ENCODE peak calls at places on chromosome 12, in four cellular contexts. E is T-helper 2 cell, J is NCI-H2029, I is globus pallidus. O is an unnamed sample.

GRCh38 chr12:115374480-115375187 is 690.7 kb upstream of the TBX3 start:
- DNase-seq in I (no peak), E (no peak), J (no peak), O (no peak)

GRCh38 chr12:110582286-110583136 is 607 bp downstream of the PPTC7 start:
- DNase-seq in J (peak; percentile 48), E (peak; percentile 65), I (peak; percentile 52), O (no peak)

GRCh38 chr12:121053706-121054105 is 14.7 kb upstream of the OASL start:
- DNase-seq in I (no peak), E (no peak), J (no peak), O (no peak)

GRCh38 chr12:4809013-4809448 is 88.8 kb downstream of the GALNT8 start:
- DNase-seq in I (peak; percentile 13), E (no peak), J (no peak), O (peak; percentile 3)

GRCh38 chr12:57842342-57843294 is 3.9 kb downstream of the CTDSP2 start:
- DNase-seq in E (peak; percentile 11), J (no peak), I (no peak), O (no peak)

GRCh38 chr12:26274441-26275312 is 79.3 kb downstream of the SSPN start:
- DNase-seq in E (peak; percentile 15), I (peak; percentile 81), J (no peak), O (no peak)

GRCh38 chr12:53205747-53206146 is 1.3 kb downstream of the ITGB7 start:
- DNase-seq in J (no peak), E (peak; percentile 48), I (no peak), O (no peak)

GRCh38 chr12:32134144-32134888 is 27.7 kb downstream of the BICD1 start:
- DNase-seq in I (no peak), J (no peak), E (peak; percentile 35), O (no peak)

GRCh38 chr12:107320929-107321618 is 227.7 kb upstream of the CRY1 start:
- DNase-seq in I (no peak), E (peak; percentile 14), J (no peak), O (peak; percentile 69)

GRCh38 chr12:24902521-24903304 is 46.2 kb downstream of the BCAT1 start:
- DNase-seq in I (peak; percentile 42), J (no peak), E (peak; percentile 2), O (no peak)

GRCh38 chr12:48084066-48084465 is 21.8 kb downstream of the SENP1 start:
- DNase-seq in E (no peak), J (no peak), I (peak; percentile 8), O (no peak)

GRCh38 chr12:110141389-110141788 is 17.2 kb downstream of the IFT81 start:
- DNase-seq in J (no peak), E (no peak), I (no peak), O (no peak)

GRCh38 chr12:127717293-127717692 is 549.7 kb upstream of the TMEM132C start:
- DNase-seq in I (no peak), J (no peak), E (no peak), O (no peak)